ENCODE peak calls at places on chromosome 18, in four cellular contexts. One of them, this sample, is unnamed.

GRCh38 chr18:74278983-74279382 is 12.8 kb downstream of the CYB5A start:
- DNase-seq in colonic mucosa: no peak
- DNase-seq in NCI-H524: no peak
- DNase-seq in HCT116: no peak
- DNase-seq in this sample: no peak

GRCh38 chr18:43596106-43596712 is 318.9 kb upstream of the SYT4 start:
- DNase-seq in colonic mucosa: no peak
- DNase-seq in NCI-H524: peak
- DNase-seq in HCT116: no peak
- DNase-seq in this sample: peak

GRCh38 chr18:73952296-73952946 is 195.2 kb downstream of the FBXO15 start:
- DNase-seq in colonic mucosa: no peak
- DNase-seq in NCI-H524: no peak
- DNase-seq in HCT116: no peak
- DNase-seq in this sample: no peak

GRCh38 chr18:21958256-21958655 is 211.1 kb upstream of the GATA6 start:
- DNase-seq in colonic mucosa: no peak
- DNase-seq in NCI-H524: no peak
- DNase-seq in HCT116: no peak
- DNase-seq in this sample: no peak

GRCh38 chr18:62745089-62745751 is 29.9 kb downstream of the PHLPP1 start:
- DNase-seq in colonic mucosa: no peak
- DNase-seq in NCI-H524: no peak
- DNase-seq in HCT116: no peak
- DNase-seq in this sample: no peak

GRCh38 chr18:3692113-3692621 is 242.2 kb downstream of the TGIF1 start:
- DNase-seq in colonic mucosa: no peak
- DNase-seq in NCI-H524: no peak
- DNase-seq in HCT116: no peak
- DNase-seq in this sample: no peak

GRCh38 chr18:51654441-51655326 is 457.2 kb upstream of the MEX3C start:
- DNase-seq in colonic mucosa: no peak
- DNase-seq in NCI-H524: peak
- DNase-seq in HCT116: no peak
- DNase-seq in this sample: no peak

GRCh38 chr18:37535968-37536367 is 29.6 kb downstream of the CELF4 start:
- DNase-seq in colonic mucosa: no peak
- DNase-seq in NCI-H524: no peak
- DNase-seq in HCT116: no peak
- DNase-seq in this sample: no peak

GRCh38 chr18:79496978-79497637 is 101.4 kb downstream of the NFATC1 start:
- DNase-seq in colonic mucosa: peak
- DNase-seq in NCI-H524: peak
- DNase-seq in HCT116: no peak
- DNase-seq in this sample: peak

GRCh38 chr18:12048010-12048826 is 45.4 kb upstream of the ANKRD62 start:
- DNase-seq in colonic mucosa: no peak
- DNase-seq in NCI-H524: no peak
- DNase-seq in HCT116: no peak
- DNase-seq in this sample: no peak